ENCODE peak calls at places on chromosomes 11 and 22, in eight cellular contexts. T is AG04450, S is A549, Y is cardiac fibroblast, H is AG09309, V is uterus, D is K562, K is lower leg skin. X is an unnamed sample.
A peak's percentile ranks its signal among the peaks of the same experiment; 100 is the strongest.

GRCh38 chr22:46021577-46021976 is 44.6 kb upstream of the WNT7B start:
- DNase-seq in D (no peak), H (no peak), S (no peak), Y (no peak), V (peak; percentile 9), K (no peak), T (no peak), X (no peak)

GRCh38 chr11:85048801-85049200 is 578.3 kb downstream of the DLG2 start:
- DNase-seq in T (no peak), K (no peak), H (no peak), S (no peak), Y (no peak), D (no peak), V (no peak), X (no peak)

GRCh38 chr11:106420048-106420665 is 342.7 kb downstream of the AASDHPPT start:
- DNase-seq in K (no peak), H (no peak), V (no peak), D (no peak), T (no peak), S (no peak), Y (peak; percentile 51), X (no peak)

GRCh38 chr22:36366291-36366708 is 21.5 kb downstream of the MYH9 start:
- DNase-seq in D (no peak), H (no peak), T (no peak), Y (peak; percentile 63), V (peak; percentile 82), S (no peak), K (no peak), X (peak; percentile 62)

GRCh38 chr11:68373810-68374501 is 61.6 kb downstream of the LRP5 start:
- DNase-seq in T (no peak), D (no peak), K (no peak), Y (peak; percentile 32), S (no peak), V (no peak), H (no peak), X (no peak)

GRCh38 chr11:114848027-114848426 is 169.7 kb downstream of the NXPE2 start:
- DNase-seq in H (no peak), V (no peak), T (no peak), D (no peak), K (no peak), S (no peak), Y (no peak), X (no peak)

GRCh38 chr11:10864688-10865087 is 6.8 kb upstream of the ZBED5 start:
- DNase-seq in K (no peak), Y (no peak), H (no peak), S (no peak), D (no peak), V (no peak), T (no peak), X (no peak)

GRCh38 chr11:46800177-46800576 is 45.9 kb downstream of the CKAP5 start:
- DNase-seq in V (no peak), H (no peak), K (no peak), D (no peak), S (no peak), T (no peak), Y (peak; percentile 12), X (no peak)

GRCh38 chr22:39731481-39731880 is 160.9 kb downstream of the CACNA1I start:
- DNase-seq in V (no peak), Y (no peak), D (no peak), S (no peak), T (no peak), K (no peak), H (no peak), X (no peak)

GRCh38 chr22:49933236-49933921 is 14.9 kb downstream of the CRELD2 start:
- DNase-seq in Y (no peak), H (no peak), S (no peak), T (no peak), K (peak; percentile 96), D (no peak), V (peak; percentile 80), X (no peak)

GRCh38 chr11:77508031-77508430 is 34.1 kb upstream of the PAK1 start:
- DNase-seq in V (no peak), T (no peak), S (no peak), D (no peak), Y (no peak), K (no peak), H (no peak), X (no peak)
- TF ChIP-seq CTCF in V (no peak), T (peak; percentile 2), S (no peak), D (no peak), Y (no peak), K (no peak), H (peak; percentile 14), X (no peak)

GRCh38 chr11:9060700-9061111 is 30.7 kb downstream of the SCUBE2 start:
- DNase-seq in D (peak; percentile 59), V (no peak), T (no peak), H (no peak), K (no peak), S (peak; percentile 34), Y (peak; percentile 9), X (peak; percentile 23)
- TF ChIP-seq CTCF in D (peak; percentile 56), V (no peak), T (peak; percentile 21), H (no peak), K (no peak), S (no peak), Y (peak; percentile 15), X (peak; percentile 45)

GRCh38 chr11:16194566-16194965 is 161.8 kb downstream of the SOX6 start:
- DNase-seq in V (no peak), D (no peak), Y (no peak), K (no peak), T (no peak), H (no peak), S (no peak), X (no peak)

GRCh38 chr11:16191852-16192240 is 164.5 kb downstream of the SOX6 start:
- DNase-seq in H (no peak), K (no peak), T (no peak), S (no peak), D (no peak), V (no peak), Y (no peak), X (no peak)

GRCh38 chr11:16193897-16194381 is 162.4 kb downstream of the SOX6 start:
- DNase-seq in D (no peak), H (no peak), Y (no peak), V (no peak), S (no peak), T (no peak), K (no peak), X (no peak)

GRCh38 chr11:16195659-16196058 is 160.7 kb downstream of the SOX6 start:
- DNase-seq in K (no peak), D (no peak), V (no peak), H (no peak), T (peak; percentile 32), S (peak; percentile 21), Y (peak; percentile 5), X (no peak)

DNA sequence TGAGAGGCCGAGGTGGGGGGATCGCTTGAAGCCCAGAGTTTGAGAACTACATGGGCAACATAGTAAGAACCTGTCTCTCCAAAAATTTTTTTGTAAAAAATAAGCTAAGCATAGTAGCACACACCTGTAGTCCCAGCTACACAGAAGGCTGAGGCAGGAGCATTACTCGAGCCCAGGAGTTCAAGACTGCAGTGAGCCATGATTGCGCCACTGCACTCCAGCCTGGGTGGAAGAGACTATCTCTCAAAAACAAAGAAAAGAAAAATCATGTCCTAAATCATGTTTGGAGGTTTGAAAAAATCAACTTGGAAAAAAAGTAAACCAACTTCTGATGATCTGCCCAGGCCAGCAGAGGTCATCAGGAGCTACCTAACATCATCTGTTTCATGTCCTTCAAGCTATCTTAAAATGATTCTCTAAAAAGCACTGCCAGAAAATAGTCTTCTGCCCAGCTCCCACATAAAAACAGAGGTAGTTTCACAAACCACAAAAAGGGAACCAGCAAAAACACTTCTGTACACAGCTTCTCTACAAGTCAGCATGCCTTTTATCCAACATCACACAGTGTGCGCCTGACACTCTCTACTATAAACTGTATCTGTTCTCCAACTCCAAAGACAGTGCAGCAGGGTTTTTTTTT is 165.0 kb downstream of the SOX6 start:
- DNase-seq in S (peak; percentile 22), D (no peak), K (no peak), H (no peak), T (no peak), Y (no peak), V (no peak), X (no peak)
- TF ChIP-seq CTCF in S (no peak), D (peak; percentile 53), K (no peak), H (no peak), T (no peak), Y (no peak), V (no peak), X (no peak)

GRCh38 chr11:104343578-104343977 is 179.6 kb upstream of the PDGFD start:
- DNase-seq in V (no peak), S (peak; percentile 17), T (no peak), D (no peak), K (no peak), H (no peak), Y (peak; percentile 15), X (peak; percentile 34)
- TF ChIP-seq CTCF in V (no peak), S (no peak), T (peak; percentile 47), D (no peak), K (no peak), H (peak; percentile 5), Y (peak; percentile 26), X (peak; percentile 28)

X was measured in bronchial epithelial cell.